ENCODE peak calls at places on chromosomes 2 and 18, in seven cellular contexts. Q, U, C, X, Y, L and P are unnamed samples.

GRCh38 chr2:241458687-241459086 is 49.7 kb downstream of the STK25 start:
- DNase-seq in L (no peak), X (no peak), Q (no peak), Y (no peak), C (no peak), U (no peak), P (no peak)

GRCh38 chr18:77366725-77367641 is 117.3 kb downstream of the GALR1 start:
- DNase-seq in Q (peak), L (peak), C (no peak), X (peak), Y (peak), U (no peak), P (no peak)

GRCh38 chr2:148103946-148104345 is 83.1 kb downstream of the MBD5 start:
- DNase-seq in C (no peak), Y (no peak), L (no peak), X (peak), U (no peak), Q (no peak), P (no peak)

GRCh38 chr2:109298851-109299250 is 169.8 kb downstream of the SH3RF3 start:
- DNase-seq in Q (no peak), X (no peak), U (no peak), Y (no peak), C (no peak), L (no peak), P (no peak)

GRCh38 chr2:221581986-221582385 is 9.9 kb upstream of the EPHA4 start:
- DNase-seq in L (no peak), Y (no peak), X (no peak), C (no peak), U (no peak), Q (no peak), P (no peak)

GRCh38 chr2:67579791-67580190 is 182.7 kb downstream of the ETAA1 start:
- DNase-seq in Q (no peak), Y (no peak), C (no peak), X (no peak), L (no peak), U (no peak), P (no peak)

GRCh38 chr2:467892-468630 is 180.2 kb upstream of the ALKAL2 start:
- DNase-seq in Y (no peak), C (no peak), Q (no peak), X (no peak), U (no peak), L (no peak), P (peak)

GRCh38 chr2:109209412-109209811 is 80.4 kb downstream of the SH3RF3 start:
- DNase-seq in U (no peak), Q (peak), L (no peak), C (no peak), X (no peak), Y (no peak), P (no peak)

GRCh38 chr2:44763275-44763674 is 178.2 kb upstream of the SIX3 start:
- DNase-seq in C (no peak), Y (no peak), U (no peak), L (no peak), X (no peak), Q (no peak), P (no peak)

GRCh38 chr2:239179851-239180371 is 220.9 kb downstream of the HDAC4 start:
- DNase-seq in L (no peak), U (no peak), Q (no peak), Y (no peak), X (no peak), C (no peak), P (no peak)

GRCh38 chr2:136085810-136086209 is 32.1 kb downstream of the CXCR4 start:
- DNase-seq in X (no peak), U (no peak), C (no peak), Y (no peak), Q (no peak), L (no peak), P (no peak)

GRCh38 chr2:56102098-56102497 is 81.7 kb upstream of the CCDC85A start:
- DNase-seq in U (no peak), X (peak), Q (no peak), C (no peak), Y (no peak), L (no peak), P (no peak)

GRCh38 chr2:28444951-28445350 is 50.9 kb upstream of the PLB1 start:
- DNase-seq in X (no peak), Y (no peak), C (no peak), U (no peak), L (no peak), Q (no peak), P (no peak)

GRCh38 chr2:220076734-220077133 is 449.3 kb downstream of the SLC4A3 start:
- DNase-seq in L (no peak), X (no peak), Y (no peak), C (no peak), U (no peak), Q (peak), P (no peak)

GRCh38 chr2:28413152-28413895 is 20.7 kb downstream of the FOSL2 start:
- DNase-seq in C (no peak), L (peak), Q (no peak), U (no peak), Y (peak), X (peak), P (no peak)

GRCh38 chr2:9473985-9474360 is 378 bp upstream of the IAH1 start:
- DNase-seq in U (peak), L (peak), C (peak), Y (peak), X (no peak), Q (no peak), P (no peak)

GRCh38 chr2:31413025-31413424 is 1.5 kb downstream of the XDH start:
- DNase-seq in U (no peak), C (no peak), Q (peak), X (no peak), Y (no peak), L (no peak), P (no peak)

GRCh38 chr18:7116001-7116831 is 1.4 kb downstream of the LAMA1 start:
- DNase-seq in Y (no peak), X (peak), Q (no peak), L (no peak), U (no peak), C (no peak), P (no peak)

GRCh38 chr2:43110442-43110871 is 115.9 kb downstream of the ZFP36L2 start:
- DNase-seq in C (no peak), U (no peak), Y (no peak), X (no peak), L (no peak), Q (no peak), P (no peak)

GRCh38 chr2:171706152-171706803 is 19.0 kb downstream of the DYNC1I2 start:
- DNase-seq in C (no peak), Y (no peak), U (no peak), X (peak), L (peak), Q (peak), P (no peak)

GRCh38 chr18:58882039-58882438 is 17.4 kb downstream of the ZNF532 start:
- DNase-seq in L (no peak), X (no peak), Q (no peak), Y (no peak), C (no peak), U (no peak), P (no peak)

GRCh38 chr18:26301681-26302080 is 75.4 kb downstream of the TAF4B start:
- DNase-seq in Y (no peak), C (no peak), U (no peak), X (no peak), Q (no peak), L (no peak), P (no peak)

GRCh38 chr18:21489119-21489750 is 111.3 kb downstream of the ESCO1 start:
- DNase-seq in Q (peak), Y (peak), X (peak), L (peak), U (no peak), C (no peak), P (no peak)

GRCh38 chr2:173589604-173590277 is 235.1 kb downstream of the CDCA7 start:
- DNase-seq in L (peak), Y (no peak), X (no peak), U (no peak), Q (peak), C (no peak), P (no peak)

GRCh38 chr2:181678033-181678586 is 2.2 kb downstream of the NEUROD1 start:
- DNase-seq in X (peak), L (no peak), C (no peak), Y (peak), Q (peak), U (no peak), P (no peak)

GRCh38 chr2:10787176-10787968 is 25.2 kb downstream of the PDIA6 start:
- DNase-seq in U (no peak), Q (no peak), X (peak), C (no peak), L (no peak), Y (peak), P (no peak)

GRCh38 chr2:105795575-105795934 is 50.8 kb downstream of the NCK2 start:
- DNase-seq in Y (no peak), Q (no peak), C (no peak), L (no peak), U (no peak), X (no peak), P (no peak)

GRCh38 chr2:118627156-118627555 is 220.3 kb downstream of the EN1 start:
- DNase-seq in Y (no peak), U (no peak), L (no peak), X (peak), C (no peak), Q (no peak), P (no peak)

GRCh38 chr2:169095631-169096105 is 26.3 kb downstream of the DHRS9 start:
- DNase-seq in U (no peak), Y (no peak), L (no peak), C (no peak), Q (peak), X (no peak), P (no peak)